ENCODE peak calls at places on chromosomes 13 and 19, in four cellular contexts. One of them, this sample, is unnamed.

GRCh38 chr13:50255639-50256038 is 240.4 kb downstream of the KCNRG start:
- DNase-seq in IMR-90: no peak
- DNase-seq in HFF-Myc: no peak
- DNase-seq in NB4: no peak
- DNase-seq in this sample: no peak

GRCh38 chr13:87128006-87128405 is 543.2 kb upstream of the SLITRK5 start:
- DNase-seq in IMR-90: peak; percentile 24
- DNase-seq in HFF-Myc: no peak
- DNase-seq in NB4: peak; percentile 43
- DNase-seq in this sample: no peak

GRCh38 chr19:33302974-33303790 is 848 bp upstream of the CEBPA start:
- DNase-seq in IMR-90: peak; percentile 41
- DNase-seq in HFF-Myc: no peak
- DNase-seq in NB4: peak; percentile 68
- DNase-seq in this sample: peak; percentile 70

GRCh38 chr13:25977216-25977615 is 74.6 kb downstream of the SHISA2 start:
- DNase-seq in IMR-90: no peak
- DNase-seq in HFF-Myc: no peak
- DNase-seq in NB4: no peak
- DNase-seq in this sample: no peak

GRCh38 chr13:46721054-46721453 is 75.9 kb downstream of the ESD start:
- DNase-seq in IMR-90: peak; percentile 53
- DNase-seq in HFF-Myc: peak; percentile 5
- DNase-seq in NB4: peak; percentile 57
- DNase-seq in this sample: peak; percentile 58

GRCh38 chr13:110780410-110780809 is 66.9 kb downstream of the ING1 start:
- DNase-seq in IMR-90: no peak
- DNase-seq in HFF-Myc: peak; percentile 24
- DNase-seq in NB4: no peak
- DNase-seq in this sample: no peak

GRCh38 chr19:48656840-48657474 is 11.0 kb upstream of the CA11 start:
- DNase-seq in IMR-90: peak; percentile 95
- DNase-seq in HFF-Myc: peak; percentile 84
- DNase-seq in NB4: no peak
- DNase-seq in this sample: peak; percentile 49

GRCh38 chr13:77318741-77319140 is 8.2 kb downstream of the MYCBP2 start:
- DNase-seq in IMR-90: peak; percentile 22
- DNase-seq in HFF-Myc: no peak
- DNase-seq in NB4: no peak
- DNase-seq in this sample: no peak

GRCh38 chr13:70339738-70340137 is 231.5 kb upstream of the KLHL1 start:
- DNase-seq in IMR-90: no peak
- DNase-seq in HFF-Myc: no peak
- DNase-seq in NB4: peak; percentile 33
- DNase-seq in this sample: no peak

GRCh38 chr13:87376081-87376480 is 295.1 kb upstream of the SLITRK5 start:
- DNase-seq in IMR-90: no peak
- DNase-seq in HFF-Myc: no peak
- DNase-seq in NB4: no peak
- DNase-seq in this sample: no peak

GRCh38 chr19:17406039-17406886 is 833 bp upstream of the BST2 start:
- DNase-seq in IMR-90: no peak
- DNase-seq in HFF-Myc: no peak
- DNase-seq in NB4: peak; percentile 89
- DNase-seq in this sample: no peak

GRCh38 chr13:19685034-19685433 is 51.6 kb downstream of the MPHOSPH8 start:
- DNase-seq in IMR-90: no peak
- DNase-seq in HFF-Myc: no peak
- DNase-seq in NB4: no peak
- DNase-seq in this sample: no peak

GRCh38 chr13:18212873-18213272 is 968.8 kb downstream of the TUBA3C start:
- DNase-seq in IMR-90: peak; percentile 1
- DNase-seq in HFF-Myc: peak; percentile 9
- DNase-seq in NB4: no peak
- DNase-seq in this sample: peak; percentile 27

GRCh38 chr13:71285700-71286099 is 581.3 kb downstream of the DACH1 start:
- DNase-seq in IMR-90: no peak
- DNase-seq in HFF-Myc: no peak
- DNase-seq in NB4: peak; percentile 25
- DNase-seq in this sample: no peak

GRCh38 chr19:11264452-11265176 is 2.3 kb upstream of the DOCK6 start:
- DNase-seq in IMR-90: no peak
- DNase-seq in HFF-Myc: no peak
- DNase-seq in NB4: no peak
- DNase-seq in this sample: peak; percentile 97

GRCh38 chr19:50417138-50417849 is 1.4 kb upstream of the SPIB start:
- DNase-seq in IMR-90: no peak
- DNase-seq in HFF-Myc: no peak
- DNase-seq in NB4: no peak
- DNase-seq in this sample: no peak

GRCh38 chr19:46426506-46427162 is 2.1 kb downstream of the PNMA8C start:
- DNase-seq in IMR-90: peak; percentile 68
- DNase-seq in HFF-Myc: peak; percentile 60
- DNase-seq in NB4: no peak
- DNase-seq in this sample: peak; percentile 86

GRCh38 chr19:29665215-29665825 is at the start of gene PLEKHF1:
- DNase-seq in IMR-90: peak; percentile 59
- DNase-seq in HFF-Myc: no peak
- DNase-seq in NB4: peak; percentile 81
- DNase-seq in this sample: peak; percentile 89

GRCh38 chr13:23695711-23696512 is 125.7 kb downstream of the TNFRSF19 start:
- DNase-seq in IMR-90: no peak
- DNase-seq in HFF-Myc: no peak
- DNase-seq in NB4: peak; percentile 62
- DNase-seq in this sample: peak; percentile 13

GRCh38 chr13:32370805-32371204 is 55.5 kb downstream of the BRCA2 start:
- DNase-seq in IMR-90: no peak
- DNase-seq in HFF-Myc: no peak
- DNase-seq in NB4: no peak
- DNase-seq in this sample: no peak

GRCh38 chr13:59641261-59641660 is 522.5 kb downstream of the DIAPH3 start:
- DNase-seq in IMR-90: no peak
- DNase-seq in HFF-Myc: no peak
- DNase-seq in NB4: no peak
- DNase-seq in this sample: no peak

GRCh38 chr13:65292488-65292901 is 1937.6 kb downstream of the PCDH9 start:
- DNase-seq in IMR-90: peak; percentile 86
- DNase-seq in HFF-Myc: peak; percentile 21
- DNase-seq in NB4: no peak
- DNase-seq in this sample: no peak

GRCh38 chr19:40461669-40462221 is 3.8 kb downstream of the BLVRB start:
- DNase-seq in IMR-90: no peak
- DNase-seq in HFF-Myc: no peak
- DNase-seq in NB4: peak; percentile 67
- DNase-seq in this sample: no peak

GRCh38 chr13:74131206-74131605 is 3.0 kb downstream of the KLF12 start:
- DNase-seq in IMR-90: no peak
- DNase-seq in HFF-Myc: no peak
- DNase-seq in NB4: no peak
- DNase-seq in this sample: no peak

GRCh38 chr19:33110201-33110910 is 21.6 kb upstream of the WDR88 start:
- DNase-seq in IMR-90: peak; percentile 87
- DNase-seq in HFF-Myc: no peak
- DNase-seq in NB4: no peak
- DNase-seq in this sample: no peak

GRCh38 chr19:46824887-46825730 is 25.5 kb downstream of the AP2S1 start:
- DNase-seq in IMR-90: no peak
- DNase-seq in HFF-Myc: no peak
- DNase-seq in NB4: no peak
- DNase-seq in this sample: no peak

GRCh38 chr13:48506092-48506701 is 26.7 kb downstream of the RCBTB2 start:
- DNase-seq in IMR-90: no peak
- DNase-seq in HFF-Myc: no peak
- DNase-seq in NB4: no peak
- DNase-seq in this sample: no peak

GRCh38 chr13:44050450-44051063 is 170.9 kb downstream of the LACC1 start:
- DNase-seq in IMR-90: peak; percentile 52
- DNase-seq in HFF-Myc: no peak
- DNase-seq in NB4: peak; percentile 21
- DNase-seq in this sample: no peak

GRCh38 chr13:49858183-49858856 is 65.8 kb upstream of the KPNA3 start:
- DNase-seq in IMR-90: peak; percentile 99
- DNase-seq in HFF-Myc: peak; percentile 57
- DNase-seq in NB4: no peak
- DNase-seq in this sample: no peak

GRCh38 chr19:18541258-18541991 is 1.9 kb downstream of the FKBP8 start:
- DNase-seq in IMR-90: no peak
- DNase-seq in HFF-Myc: no peak
- DNase-seq in NB4: no peak
- DNase-seq in this sample: no peak

GRCh38 chr13:30154931-30155330 is 152.4 kb downstream of the KATNAL1 start:
- DNase-seq in IMR-90: no peak
- DNase-seq in HFF-Myc: no peak
- DNase-seq in NB4: no peak
- DNase-seq in this sample: no peak

GRCh38 chr13:30157616-30157993 is 149.7 kb downstream of the KATNAL1 start:
- DNase-seq in IMR-90: no peak
- DNase-seq in HFF-Myc: no peak
- DNase-seq in NB4: no peak
- DNase-seq in this sample: no peak

GRCh38 chr13:30156270-30156669 is 151.1 kb downstream of the KATNAL1 start:
- DNase-seq in IMR-90: peak; percentile 33
- DNase-seq in HFF-Myc: no peak
- DNase-seq in NB4: no peak
- DNase-seq in this sample: no peak

GRCh38 chr13:30158774-30159445 is 148.4 kb downstream of the KATNAL1 start:
- DNase-seq in IMR-90: peak; percentile 71
- DNase-seq in HFF-Myc: peak; percentile 39
- DNase-seq in NB4: peak; percentile 28
- DNase-seq in this sample: no peak

GRCh38 chr13:30156826-30157615 is 150.3 kb downstream of the KATNAL1 start:
- DNase-seq in IMR-90: no peak
- DNase-seq in HFF-Myc: no peak
- DNase-seq in NB4: no peak
- DNase-seq in this sample: no peak
- H3K4me3 ChIP-seq in IMR-90: no peak overlapping the region
- H3K4me3 ChIP-seq in HFF-Myc: no peak overlapping the region
- H3K4me3 ChIP-seq in NB4: no peak overlapping the region
- H3K4me3 ChIP-seq in this sample: no peak overlapping the region

GRCh38 chr13:75319244-75319643 is 162.7 kb downstream of the TBC1D4 start:
- DNase-seq in IMR-90: peak; percentile 63
- DNase-seq in HFF-Myc: no peak
- DNase-seq in NB4: peak; percentile 15
- DNase-seq in this sample: no peak
- H3K4me3 ChIP-seq in IMR-90: no peak overlapping the region
- H3K4me3 ChIP-seq in HFF-Myc: no peak overlapping the region
- H3K4me3 ChIP-seq in NB4: no peak overlapping the region
- H3K4me3 ChIP-seq in this sample: no peak overlapping the region

GRCh38 chr13:112894673-112895481 is 74.1 kb upstream of the MCF2L start:
- DNase-seq in IMR-90: no peak
- DNase-seq in HFF-Myc: no peak
- DNase-seq in NB4: peak; percentile 46
- DNase-seq in this sample: peak; percentile 29

GRCh38 chr13:112895521-112896465 is 73.2 kb upstream of the MCF2L start:
- DNase-seq in IMR-90: no peak
- DNase-seq in HFF-Myc: no peak
- DNase-seq in NB4: no peak
- DNase-seq in this sample: no peak

GRCh38 chr13:112894423-112894672 is 74.7 kb upstream of the MCF2L start:
- DNase-seq in IMR-90: no peak
- DNase-seq in HFF-Myc: no peak
- DNase-seq in NB4: peak; percentile 49
- DNase-seq in this sample: no peak

GRCh38 chr13:112892759-112893569 is 76.0 kb upstream of the MCF2L start:
- DNase-seq in IMR-90: no peak
- DNase-seq in HFF-Myc: no peak
- DNase-seq in NB4: peak; percentile 60
- DNase-seq in this sample: no peak

DNA sequence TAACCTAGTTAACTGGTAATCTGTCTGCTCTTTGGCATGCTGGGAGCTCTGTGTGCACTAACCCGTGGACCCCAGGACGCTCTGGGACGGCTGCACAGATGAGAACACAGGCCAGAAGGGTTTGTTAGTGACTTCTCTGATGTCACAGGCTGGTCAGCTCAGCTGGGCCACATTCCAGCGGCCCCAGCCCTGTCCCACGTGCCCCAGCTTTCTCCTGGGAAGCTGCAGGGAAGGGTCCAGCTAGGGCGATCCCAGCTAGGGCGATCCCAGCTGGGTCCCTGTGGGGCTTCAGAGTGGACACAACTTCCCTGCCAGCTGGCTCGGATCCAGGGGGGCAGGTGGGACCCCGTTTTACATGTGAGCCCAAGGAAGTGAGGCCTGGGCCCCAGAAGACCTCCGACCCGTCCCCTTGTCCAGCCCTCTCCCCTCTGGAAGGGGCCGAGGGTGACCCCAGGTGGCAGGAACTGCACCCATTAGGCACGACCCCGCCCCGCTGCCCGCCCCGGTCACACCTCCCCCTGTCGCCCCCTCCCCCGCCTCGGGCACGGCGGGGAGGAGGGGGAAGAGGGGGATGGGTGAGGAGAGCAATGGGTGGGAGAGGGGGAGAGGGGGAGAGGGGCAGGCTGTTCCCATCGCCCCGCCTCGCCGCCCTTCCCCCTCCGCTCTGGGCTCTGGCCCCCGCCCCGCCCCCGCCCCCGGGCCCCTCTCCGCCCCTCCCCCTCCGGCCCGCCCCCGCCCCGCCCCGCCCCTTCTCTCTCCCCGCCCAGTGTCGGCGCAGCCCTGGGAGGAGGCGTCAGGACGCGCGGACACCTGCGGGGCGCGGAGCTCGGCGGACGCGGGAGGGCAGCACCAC is 75.2 kb upstream of the MCF2L start:
- DNase-seq in IMR-90: peak; percentile 21
- DNase-seq in HFF-Myc: no peak
- DNase-seq in NB4: peak; percentile 33
- DNase-seq in this sample: peak; percentile 78
- H3K4me3 ChIP-seq in IMR-90: no peak overlapping the region
- H3K4me3 ChIP-seq in HFF-Myc: no peak overlapping the region
- H3K4me3 ChIP-seq in NB4: no peak overlapping the region
- H3K4me3 ChIP-seq in this sample: no peak overlapping the region

DNA sequence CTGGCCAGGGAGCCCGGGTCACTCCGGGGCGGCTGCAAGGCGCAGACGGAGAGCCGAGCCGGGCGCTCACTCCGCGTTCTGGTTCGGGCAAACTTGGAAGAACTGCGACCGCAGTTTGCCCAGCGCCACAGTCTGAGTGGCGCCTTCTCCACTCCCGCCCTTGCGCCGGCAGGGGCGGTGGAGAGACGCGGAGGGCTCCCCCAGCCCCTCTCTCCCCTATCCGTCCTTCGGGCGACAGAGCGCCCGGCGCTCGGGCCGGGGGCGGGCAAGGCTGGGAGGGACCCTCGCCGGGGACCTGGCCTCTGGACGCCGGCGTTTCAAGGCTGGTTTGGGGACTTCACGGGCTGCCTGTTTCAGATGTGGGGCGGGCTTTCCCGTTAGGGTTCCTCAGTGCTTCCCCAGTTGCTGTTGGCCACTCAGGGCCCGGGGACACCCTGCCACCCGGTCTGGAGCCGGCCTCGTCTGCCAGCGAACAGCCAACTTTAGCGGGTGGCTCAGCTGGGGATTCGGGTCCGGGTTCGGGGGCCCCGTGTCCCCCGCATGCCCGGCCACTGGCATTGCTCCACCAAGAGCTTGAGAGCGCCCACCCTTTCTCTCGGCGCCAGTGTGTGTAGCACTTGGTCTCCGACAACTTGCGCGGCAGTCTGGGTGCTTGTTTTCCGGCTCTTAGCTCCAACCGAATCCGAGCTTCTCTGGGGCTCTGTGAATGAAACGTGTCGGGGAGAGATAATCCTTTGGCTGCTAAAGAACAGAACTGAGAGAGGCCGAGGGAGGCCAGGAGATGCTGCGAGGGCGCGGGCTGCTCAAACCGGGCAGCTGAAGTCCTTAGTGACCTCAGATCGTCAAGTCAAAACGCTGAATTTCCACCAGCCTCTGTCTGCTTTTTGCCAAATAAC is 1.5 kb downstream of the GPC6 start:
- DNase-seq in IMR-90: peak; percentile 87
- DNase-seq in HFF-Myc: no peak
- DNase-seq in NB4: no peak
- DNase-seq in this sample: peak; percentile 10
- H3K4me3 ChIP-seq in IMR-90: peak overlapping the region; percentile 50
- H3K4me3 ChIP-seq in HFF-Myc: peak overlapping the region; percentile 76
- H3K4me3 ChIP-seq in NB4: no peak overlapping the region
- H3K4me3 ChIP-seq in this sample: peak overlapping the region; percentile 20

This sample was measured in thyroid gland.